ENCODE peak calls at places on chromosome 17, in four cellular contexts. G is progenitor cell of endocrine pancreas, F is HFFc6, K is IMR-90. L is an unnamed sample.

GRCh38 chr17:50768348-50768761 is 1.0 kb upstream of the ANKRD40CL start:
- DNase-seq in G (no peak), F (no peak), K (no peak), L (no peak)

GRCh38 chr17:41065829-41066624 is at the start of gene KRTAP2-4:
- DNase-seq in G (no peak), F (peak), K (peak), L (no peak)

GRCh38 chr17:5249615-5250014 is 15.0 kb upstream of the SCIMP start:
- DNase-seq in G (peak), F (peak), K (peak), L (peak)

GRCh38 chr17:17508019-17508535 is 11.9 kb upstream of the RASD1 start:
- DNase-seq in G (no peak), F (no peak), K (no peak), L (no peak)

GRCh38 chr17:72176516-72176851 is 55.7 kb downstream of the SOX9 start:
- DNase-seq in G (no peak), F (no peak), K (no peak), L (no peak)

GRCh38 chr17:50861822-50862528 is 4.2 kb downstream of the TOB1 start:
- DNase-seq in G (no peak), F (no peak), K (no peak), L (no peak)

GRCh38 chr17:6350806-6351205 is 84.1 kb downstream of the AIPL1 start:
- DNase-seq in G (no peak), F (no peak), K (no peak), L (no peak)

GRCh38 chr17:37714897-37715296 is 30.0 kb downstream of the HNF1B start:
- DNase-seq in G (no peak), F (no peak), K (peak), L (no peak)

GRCh38 chr17:40551091-40551873 is 14.0 kb downstream of the CCR7 start:
- DNase-seq in G (no peak), F (peak), K (peak), L (no peak)

GRCh38 chr17:67200727-67201301 is 44.2 kb downstream of the HELZ start:
- DNase-seq in G (no peak), F (no peak), K (no peak), L (no peak)

GRCh38 chr17:12522743-12523181 is 142.9 kb upstream of the MYOCD start:
- DNase-seq in G (no peak), F (peak), K (peak), L (no peak)

GRCh38 chr17:67246648-67247415 is 1.8 kb upstream of the HELZ start:
- DNase-seq in G (peak), F (peak), K (peak), L (peak)

GRCh38 chr17:17570798-17571716 is 20.5 kb downstream of the PEMT start:
- DNase-seq in G (no peak), F (no peak), K (no peak), L (no peak)

GRCh38 chr17:5499790-5500189 is 13.4 kb downstream of the MIS12 start:
- DNase-seq in G (no peak), F (no peak), K (no peak), L (peak)

GRCh38 chr17:57097832-57098421 is 12.9 kb downstream of the AKAP1 start:
- DNase-seq in G (no peak), F (peak), K (peak), L (no peak)

GRCh38 chr17:81295678-81296381 is 723 bp upstream of the SLC38A10 start:
- DNase-seq in G (peak), F (peak), K (peak), L (no peak)

GRCh38 chr17:4858068-4858879 is 25.1 kb downstream of the MINK1 start:
- DNase-seq in G (no peak), F (no peak), K (no peak), L (peak)

GRCh38 chr17:30341703-30342102 is 7.8 kb upstream of the TMIGD1 start:
- DNase-seq in G (no peak), F (no peak), K (no peak), L (no peak)

GRCh38 chr17:1076299-1076981 is 79.5 kb downstream of the TIMM22 start:
- DNase-seq in G (no peak), F (no peak), K (no peak), L (no peak)

GRCh38 chr17:59746849-59747445 is 39.5 kb downstream of the VMP1 start:
- DNase-seq in G (no peak), F (peak), K (peak), L (no peak)

GRCh38 chr17:50322271-50322670 is 23.7 kb upstream of the XYLT2 start:
- DNase-seq in G (no peak), F (no peak), K (peak), L (no peak)

GRCh38 chr17:18005496-18005895 is 32.8 kb downstream of the DRC3 start:
- DNase-seq in G (no peak), F (no peak), K (no peak), L (no peak)

GRCh38 chr17:50676065-50676975 is 31.4 kb downstream of the ANKRD40 start:
- DNase-seq in G (no peak), F (no peak), K (no peak), L (no peak)

GRCh38 chr17:73182616-73183310 is 10.1 kb upstream of the COG1 start:
- DNase-seq in G (no peak), F (no peak), K (no peak), L (no peak)

GRCh38 chr17:30517786-30518185 is 40.6 kb downstream of the GOSR1 start:
- DNase-seq in G (no peak), F (peak), K (no peak), L (no peak)

GRCh38 chr17:998111-998510 is 1.2 kb downstream of the TIMM22 start:
- DNase-seq in G (no peak), F (no peak), K (no peak), L (no peak)

GRCh38 chr17:50469005-50469605 is 425 bp upstream of the CHAD start:
- DNase-seq in G (no peak), F (no peak), K (no peak), L (no peak)

GRCh38 chr17:64992325-64992802 is 64.2 kb downstream of the GNA13 start:
- DNase-seq in G (no peak), F (peak), K (peak), L (no peak)

GRCh38 chr17:21231533-21231932 is 17.6 kb upstream of the TMEM11 start:
- DNase-seq in G (no peak), F (no peak), K (no peak), L (no peak)

GRCh38 chr17:19705201-19705600 is 11.2 kb downstream of the SLC47A2 start:
- DNase-seq in G (no peak), F (no peak), K (no peak), L (no peak)

GRCh38 chr17:956905-957304 is 22.7 kb downstream of the NXN start:
- DNase-seq in G (no peak), F (peak), K (no peak), L (no peak)

GRCh38 chr17:21211825-21212479 is 2.0 kb downstream of the TMEM11 start:
- DNase-seq in G (no peak), F (no peak), K (no peak), L (no peak)

GRCh38 chr17:48254896-48255295 is 147.3 kb downstream of the SNX11 start:
- DNase-seq in G (no peak), F (no peak), K (no peak), L (no peak)

GRCh38 chr17:35769895-35770486 is 9.3 kb downstream of the C17orf50 start:
- DNase-seq in G (no peak), F (no peak), K (no peak), L (no peak)
- TF ChIP-seq CTCF in G (no peak), F (peak), K (peak), L (peak)

DNA sequence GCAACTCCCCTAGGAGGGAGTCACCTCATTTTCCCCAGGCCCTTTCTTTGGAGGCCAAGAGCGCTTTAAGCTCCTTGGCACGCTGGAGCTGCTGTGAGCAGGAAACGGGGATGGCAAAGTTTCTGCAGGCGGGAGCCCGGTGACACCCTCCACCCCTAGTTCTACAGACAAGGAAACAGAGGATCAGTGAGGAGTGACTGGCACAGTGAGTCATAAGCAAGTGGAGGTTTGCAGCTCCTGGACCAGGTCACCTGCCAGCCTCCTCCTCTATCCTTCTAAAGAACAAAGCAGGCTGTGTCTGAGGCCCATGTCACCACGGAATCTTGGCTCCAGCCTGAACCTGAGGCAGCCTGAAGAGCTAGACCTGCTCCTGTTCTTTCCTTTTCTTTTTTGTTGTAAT is 141.9 kb downstream of the TMEM132E start:
- DNase-seq in G (no peak), F (no peak), K (no peak), L (no peak)
- TF ChIP-seq CTCF in G (no peak), F (no peak), K (no peak), L (no peak)

DNA sequence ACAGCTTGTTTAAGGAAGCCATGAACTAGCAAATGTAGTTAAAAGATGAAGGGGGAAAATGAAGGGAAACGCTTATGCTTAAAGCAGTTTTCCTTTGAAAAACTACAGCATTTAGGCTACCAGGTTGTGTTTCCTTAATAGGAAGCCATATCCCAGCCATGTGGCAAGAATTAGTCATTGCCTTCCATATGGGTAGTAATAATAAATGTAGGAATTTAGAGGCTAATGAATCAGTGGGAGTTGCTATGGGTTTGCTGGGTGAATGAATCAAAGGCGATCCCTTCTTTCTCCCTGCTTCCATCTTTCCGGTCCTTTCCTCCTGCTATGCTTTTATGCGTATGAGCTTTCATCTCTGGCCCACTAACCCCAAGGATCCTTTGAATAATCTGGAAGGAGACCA is 89.8 kb upstream of the TBX2 start:
- DNase-seq in G (no peak), F (peak), K (peak), L (no peak)
- TF ChIP-seq CTCF in G (no peak), F (peak), K (peak), L (no peak)

GRCh38 chr17:76888661-76889060 is 20.5 kb downstream of the MGAT5B start:
- DNase-seq in G (no peak), F (no peak), K (no peak), L (peak)
- TF ChIP-seq CTCF in G (peak), F (peak), K (no peak), L (no peak)

DNA sequence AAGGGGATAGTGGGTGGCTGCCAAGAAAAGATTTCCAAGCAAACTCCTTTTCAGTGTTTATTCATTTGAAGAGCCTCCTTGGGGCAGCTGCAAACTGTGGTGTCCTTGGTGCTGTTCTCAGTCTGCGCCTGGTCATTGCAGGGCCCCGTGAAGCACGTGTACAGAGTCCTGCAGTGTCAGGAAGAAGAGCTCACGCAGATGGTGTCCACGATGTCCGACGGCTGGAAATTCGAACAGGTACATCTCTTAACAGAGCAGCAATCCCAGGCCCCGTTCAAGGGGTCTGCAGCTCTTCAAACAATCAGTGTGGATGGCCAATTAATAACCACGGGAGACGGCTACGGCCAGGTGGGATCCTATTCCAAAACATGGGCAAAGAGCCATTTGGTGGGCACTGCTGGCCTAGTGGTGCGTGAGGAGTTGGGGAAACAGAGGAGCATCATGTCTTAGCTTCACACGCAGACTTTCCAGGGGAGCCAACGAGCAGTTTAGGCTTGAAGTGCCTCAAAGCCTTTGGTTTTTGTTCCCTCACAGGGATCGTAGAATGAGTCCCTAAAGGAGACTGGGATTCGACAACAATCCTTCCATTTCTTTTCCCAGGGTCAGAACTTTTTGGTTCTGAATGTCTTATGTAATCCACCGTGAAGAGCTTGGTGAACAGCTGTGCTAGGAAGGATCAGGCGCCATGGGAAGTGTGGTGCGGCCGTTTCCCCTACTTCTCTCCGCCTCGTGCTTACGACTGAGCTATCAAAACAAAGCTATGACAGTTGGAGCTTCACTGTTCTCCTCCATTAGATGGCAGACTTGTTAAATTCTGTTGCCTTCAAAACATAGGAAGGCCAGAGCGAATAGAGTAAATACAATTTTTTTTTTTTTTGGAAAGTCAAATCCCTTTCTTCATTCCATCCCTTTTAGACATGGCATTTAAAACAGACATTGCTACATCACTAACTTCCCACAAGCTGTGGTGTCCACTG is 12.6 kb downstream of the KCTD2 start:
- DNase-seq in G (no peak), F (peak), K (peak), L (no peak)
- TF ChIP-seq CTCF in G (no peak), F (peak), K (peak), L (no peak)

DNA sequence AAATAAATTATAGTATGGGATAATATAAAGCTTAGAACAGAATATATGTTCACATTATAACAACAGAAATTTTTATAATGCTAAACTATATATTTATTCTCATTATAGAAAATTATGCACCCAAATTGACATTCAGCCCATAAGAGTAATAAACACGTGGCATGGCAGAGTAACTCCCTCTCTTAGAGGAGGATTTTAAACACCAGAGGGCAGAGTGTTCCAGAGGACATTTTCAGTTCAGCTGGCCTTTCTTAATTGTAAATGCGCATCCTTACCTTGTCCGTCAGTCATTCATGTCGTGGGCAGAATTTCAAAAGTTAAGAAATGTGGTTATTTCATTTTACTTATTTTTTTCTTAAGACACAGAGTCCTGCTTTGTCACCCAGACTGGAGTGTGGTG is 147.1 kb downstream of the TANC2 start:
- DNase-seq in G (no peak), F (no peak), K (no peak), L (no peak)
- TF ChIP-seq CTCF in G (peak), F (peak), K (peak), L (no peak)